ENCODE peak calls at places on chromosome 14, in ten cellular contexts. E is fibroblast of lung, O is heart right ventricle, Q is tibial artery, A is hepatocyte, I is keratinocyte, R is stomach, B is HCT116, S is body of pancreas, N is Peyer's patch. J is an unnamed sample. For H3K4me1, the result is how much of the 10 kb centered on the place peaks cover.

GRCh38 chr14:67426983-67427601 is 15.1 kb upstream of the PLEK2 start:
- DNase-seq in E (peak), O (peak), Q (peak), A (peak), I (no peak), R (peak), B (peak), S (peak), N (peak), J (peak)

GRCh38 chr14:79515158-79515557 is 696.1 kb downstream of the DIO2 start:
- DNase-seq in E (no peak), O (no peak), Q (no peak), A (no peak), I (no peak), R (no peak), B (no peak), S (no peak), N (no peak), J (no peak)

GRCh38 chr14:93105362-93105761 is 10.4 kb downstream of the ITPK1 start:
- DNase-seq in E (peak), O (no peak), Q (no peak), A (no peak), I (no peak), R (peak), B (no peak), S (no peak), N (no peak), J (peak)

GRCh38 chr14:70905316-70905715 is 1.9 kb upstream of the PCNX1 start:
- DNase-seq in E (no peak), O (peak), Q (no peak), A (peak), I (no peak), R (no peak), B (no peak), S (no peak), N (no peak), J (no peak)

GRCh38 chr14:88340357-88340756 is 17.3 kb upstream of the KCNK10 start:
- DNase-seq in E (no peak), O (no peak), Q (no peak), A (no peak), I (no peak), R (no peak), B (no peak), S (no peak), N (no peak), J (no peak)

GRCh38 chr14:92952497-92953298 is 29.7 kb downstream of the CHGA start:
- DNase-seq in E (no peak), O (peak), Q (peak), A (no peak), I (no peak), R (no peak), B (no peak), S (no peak), N (no peak), J (no peak)

GRCh38 chr14:100144996-100145646 is 14.3 kb downstream of the DEGS2 start:
- DNase-seq in E (no peak), O (no peak), Q (no peak), A (peak), I (no peak), R (peak), B (no peak), S (no peak), N (peak), J (no peak)

GRCh38 chr14:74918380-74918779 is 4.7 kb downstream of the RPS6KL1 start:
- DNase-seq in E (no peak), O (no peak), Q (peak), A (no peak), I (no peak), R (no peak), B (no peak), S (no peak), N (no peak), J (no peak)

GRCh38 chr14:32217301-32217700 is 14.2 kb upstream of the RNU6-8 start:
- DNase-seq in E (no peak), O (no peak), Q (no peak), A (no peak), I (no peak), R (no peak), B (no peak), S (no peak), N (no peak), J (no peak)

GRCh38 chr14:102138935-102139247 is 806 bp upstream of the WDR20 start:
- DNase-seq in E (no peak), O (no peak), Q (no peak), A (no peak), I (no peak), R (no peak), B (no peak), S (no peak), N (no peak), J (no peak)

GRCh38 chr14:37257651-37258050 is 59.9 kb downstream of the MIPOL1 start:
- DNase-seq in E (no peak), O (no peak), Q (no peak), A (no peak), I (no peak), R (no peak), B (no peak), S (no peak), N (no peak), J (no peak)

GRCh38 chr14:65069874-65070709 is 32.2 kb downstream of the MAX start:
- DNase-seq in E (no peak), O (no peak), Q (no peak), A (peak), I (no peak), R (peak), B (no peak), S (peak), N (peak), J (no peak)

GRCh38 chr14:76782115-76782884 is 21.0 kb downstream of the VASH1 start:
- DNase-seq in E (no peak), O (no peak), Q (no peak), A (no peak), I (no peak), R (no peak), B (no peak), S (no peak), N (no peak), J (no peak)
- TF ChIP-seq CTCF in E (no peak), O (no peak), Q (no peak), A (no peak), I (no peak), R (no peak), B (no peak), S (no peak), N (no peak), J (no peak)

GRCh38 chr14:23076785-23077408 is 18.0 kb downstream of the ACIN1 start:
- DNase-seq in E (no peak), O (no peak), Q (no peak), A (peak), I (no peak), R (no peak), B (no peak), S (no peak), N (no peak), J (no peak)
- H3K4me1 ChIP-seq in E (under half), O (under half), Q (under half), A (under half), I (under half), R (under half), B (half or more), S (under half), N (under half), J (under half)

GRCh38 chr14:51850651-51851050 is 9.8 kb upstream of the GNG2 start:
- DNase-seq in E (no peak), O (no peak), Q (no peak), A (no peak), I (no peak), R (no peak), B (no peak), S (no peak), N (no peak), J (no peak)
- H3K4me3 ChIP-seq in E (no peak), O (no peak), Q (no peak), A (no peak), I (no peak), R (no peak), B (no peak), S (no peak), N (no peak), J (no peak)

DNA sequence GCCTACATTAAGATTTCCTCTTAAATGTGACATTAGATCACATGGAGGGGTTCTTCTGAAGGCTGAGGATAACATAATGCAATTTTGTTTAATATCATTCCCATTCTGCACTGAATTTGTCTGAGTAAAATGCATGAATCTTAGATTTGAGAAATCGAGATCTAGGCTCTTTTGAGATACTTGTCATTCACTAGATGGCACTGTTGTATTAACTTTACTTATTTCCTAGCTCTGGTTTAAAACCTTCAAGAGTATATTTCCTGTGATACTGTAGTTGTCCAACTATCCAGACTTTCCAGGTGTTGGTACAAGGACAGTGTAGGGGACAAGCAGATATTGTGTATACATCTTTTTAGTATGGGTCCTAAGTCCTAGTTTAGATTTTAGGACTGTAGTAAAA is 91.7 kb upstream of the SEL1L start:
- DNase-seq in E (no peak), O (no peak), Q (no peak), A (peak), I (no peak), R (no peak), B (peak), S (no peak), N (no peak), J (no peak)
- TF ChIP-seq CTCF in E (no peak), O (peak), Q (peak), A (peak), I (no peak), R (no peak), B (peak), S (peak), N (peak), J (peak)

GRCh38 chr14:105198588-105198987 is 17.5 kb upstream of the NUDT14 start:
- DNase-seq in E (no peak), O (no peak), Q (no peak), A (no peak), I (no peak), R (no peak), B (no peak), S (no peak), N (no peak), J (no peak)

GRCh38 chr14:105200641-105201040 is 19.5 kb upstream of the NUDT14 start:
- DNase-seq in E (no peak), O (no peak), Q (no peak), A (no peak), I (no peak), R (no peak), B (no peak), S (no peak), N (no peak), J (no peak)

GRCh38 chr14:105200074-105200473 is 19.0 kb upstream of the NUDT14 start:
- DNase-seq in E (no peak), O (no peak), Q (no peak), A (no peak), I (no peak), R (no peak), B (no peak), S (no peak), N (no peak), J (no peak)

GRCh38 chr14:105197274-105197673 is 16.2 kb upstream of the NUDT14 start:
- DNase-seq in E (peak), O (peak), Q (no peak), A (peak), I (no peak), R (no peak), B (no peak), S (no peak), N (no peak), J (no peak)

GRCh38 chr14:105199093-105199492 is 18.0 kb upstream of the NUDT14 start:
- DNase-seq in E (peak), O (peak), Q (no peak), A (no peak), I (no peak), R (no peak), B (no peak), S (no peak), N (no peak), J (no peak)
- H3K4me1 ChIP-seq in E (under half), O (half or more), Q (under half), A (under half), I (under half), R (half or more), B (under half), S (under half), N (under half), J (under half)

J was measured in psoas muscle.